ENCODE peak calls at places on chromosome 3, in seven cellular contexts. E is HepG2, C is D341Med, P is AML-193, K is Right ventricle myocardium superior, U is left ventricle myocardium inferior, X is suprapubic skin. J is an unnamed sample.

GRCh38 chr3:12833226-12834161 is 7.9 kb downstream of the RPL32 start:
- DNase-seq in P (no peak), K (no peak), X (no peak), E (no peak), U (no peak), C (no peak), J (no peak)

GRCh38 chr3:133211449-133211848 is 173.3 kb downstream of the TMEM108 start:
- DNase-seq in P (peak; percentile 27), E (no peak), U (no peak), C (no peak), K (no peak), X (no peak), J (no peak)

GRCh38 chr3:18657858-18658820 is 233.0 kb upstream of the SATB1 start:
- DNase-seq in X (no peak), U (no peak), P (no peak), E (no peak), K (no peak), C (no peak), J (no peak)

GRCh38 chr3:115418583-115418982 is 204.7 kb upstream of the GAP43 start:
- DNase-seq in K (no peak), X (no peak), U (no peak), P (no peak), E (no peak), C (no peak), J (no peak)

GRCh38 chr3:115999001-115999400 is 375.7 kb downstream of the GAP43 start:
- DNase-seq in K (no peak), X (no peak), U (no peak), P (no peak), E (no peak), C (no peak), J (no peak)

GRCh38 chr3:16366581-16366980 is 101.6 kb downstream of the OXNAD1 start:
- DNase-seq in X (no peak), K (no peak), U (no peak), C (no peak), P (no peak), E (no peak), J (no peak)

GRCh38 chr3:150721285-150722130 is 17.8 kb upstream of the ERICH6 start:
- DNase-seq in P (peak; percentile 86), C (peak; percentile 58), X (no peak), K (no peak), U (no peak), E (peak; percentile 67), J (peak; percentile 84)

GRCh38 chr3:134859341-134859740 is 64.3 kb downstream of the EPHB1 start:
- DNase-seq in U (no peak), P (no peak), K (no peak), E (no peak), C (no peak), X (no peak), J (no peak)

GRCh38 chr3:64238971-64239667 is 13.9 kb upstream of the PRICKLE2 start:
- DNase-seq in E (peak; percentile 16), X (no peak), C (peak; percentile 79), K (peak; percentile 84), P (no peak), U (peak; percentile 76), J (no peak)